ENCODE peak calls at places on chromosomes 7 and 10, in five cellular contexts. V is H4, D is skeletal muscle cell, J is RWPE1, B is SJSA1. U is an unnamed sample.

GRCh38 chr7:66964391-66964790 is 31.0 kb downstream of the SBDS start:
- DNase-seq in D (peak), B (no peak), V (no peak), J (no peak), U (no peak)

GRCh38 chr10:5356479-5356763 is 8.3 kb upstream of the UCN3 start:
- DNase-seq in V (no peak), D (no peak), B (no peak), J (no peak), U (no peak)

GRCh38 chr10:116771101-116771705 is 28.8 kb upstream of the HSPA12A start:
- DNase-seq in B (no peak), D (peak), V (peak), J (peak), U (no peak)

GRCh38 chr7:48031111-48031510 is 2.2 kb upstream of the SUN3 start:
- DNase-seq in B (no peak), J (no peak), D (no peak), V (no peak), U (no peak)

GRCh38 chr7:104963991-104964385 is 50.0 kb upstream of the KMT2E start:
- DNase-seq in B (peak), J (no peak), V (peak), D (no peak), U (no peak)

GRCh38 chr10:78972160-78972946 is 96.4 kb upstream of the ZMIZ1 start:
- DNase-seq in J (no peak), D (peak), B (peak), V (peak), U (no peak)

GRCh38 chr7:25469669-25470068 is 241.4 kb upstream of the NPVF start:
- DNase-seq in V (no peak), D (no peak), J (no peak), B (no peak), U (no peak)

GRCh38 chr7:51123322-51124021 is 193.1 kb downstream of the COBL start:
- DNase-seq in J (peak), B (no peak), D (peak), V (peak), U (peak)

U was measured in activated CD4-positive, alpha-beta T cell treated with anti-CD3 and anti-CD28 coated beads for 4 hours.